ENCODE peak calls at places on chromosomes 5 and 9, in four cellular contexts. C, S, W and X are unnamed samples.

GRCh38 chr5:13218518-13218917 is 726.0 kb downstream of the DNAH5 start:
- DNase-seq in C (no peak), S (no peak), W (peak; percentile 5), X (peak; percentile 65)

GRCh38 chr5:108345541-108346171 is 36.2 kb downstream of the FBXL17 start:
- DNase-seq in C (peak; percentile 14), S (peak; percentile 67), W (no peak), X (peak; percentile 53)

GRCh38 chr5:1056611-1057484 is 48.2 kb downstream of the NKD2 start:
- DNase-seq in W (no peak), C (no peak), S (no peak), X (no peak)

GRCh38 chr9:137084526-137084925 is 2.3 kb upstream of the MAN1B1 start:
- DNase-seq in W (no peak), S (no peak), C (no peak), X (no peak)

GRCh38 chr9:87518702-87519335 is 21.2 kb downstream of the DAPK1 start:
- DNase-seq in S (no peak), C (no peak), W (no peak), X (no peak)

GRCh38 chr5:138805096-138805495 is 51.9 kb downstream of the CTNNA1 start:
- DNase-seq in C (no peak), S (no peak), W (no peak), X (no peak)

GRCh38 chr5:127838661-127839060 is 135.5 kb downstream of the CCDC192 start:
- DNase-seq in W (no peak), C (no peak), S (peak; percentile 64), X (peak; percentile 86)

GRCh38 chr9:112921549-112921948 is 30.9 kb upstream of the SLC46A2 start:
- DNase-seq in S (peak; percentile 63), C (no peak), W (no peak), X (peak; percentile 91)

GRCh38 chr5:173689171-173689676 is 72.8 kb upstream of the BOD1 start:
- DNase-seq in S (no peak), C (no peak), W (no peak), X (no peak)
- H3K4me3 ChIP-seq in S (no peak overlapping the region), C (no peak overlapping the region), W (no peak overlapping the region), X (no peak overlapping the region)

GRCh38 chr5:175478008-175478383 is 364 bp upstream of the SFXN1 start:
- DNase-seq in S (no peak), W (no peak), C (no peak), X (no peak)

GRCh38 chr5:175477440-175477839 is 920 bp upstream of the SFXN1 start:
- DNase-seq in C (no peak), S (no peak), W (no peak), X (no peak)

GRCh38 chr5:175483337-175483736 is 5.0 kb downstream of the SFXN1 start:
- DNase-seq in S (no peak), C (no peak), W (no peak), X (peak; percentile 59)

GRCh38 chr5:175478384-175479124 is at the start of gene SFXN1:
- DNase-seq in W (no peak), S (peak; percentile 68), C (peak; percentile 70), X (peak; percentile 78)

GRCh38 chr5:175479125-175479881 is 943 bp downstream of the SFXN1 start:
- DNase-seq in C (no peak), W (no peak), S (no peak), X (no peak)
- H2BK120ac ChIP-seq in C (no peak overlapping the region), W (no peak overlapping the region), S (peak overlapping the region; percentile 82), X (no peak overlapping the region)

DNA sequence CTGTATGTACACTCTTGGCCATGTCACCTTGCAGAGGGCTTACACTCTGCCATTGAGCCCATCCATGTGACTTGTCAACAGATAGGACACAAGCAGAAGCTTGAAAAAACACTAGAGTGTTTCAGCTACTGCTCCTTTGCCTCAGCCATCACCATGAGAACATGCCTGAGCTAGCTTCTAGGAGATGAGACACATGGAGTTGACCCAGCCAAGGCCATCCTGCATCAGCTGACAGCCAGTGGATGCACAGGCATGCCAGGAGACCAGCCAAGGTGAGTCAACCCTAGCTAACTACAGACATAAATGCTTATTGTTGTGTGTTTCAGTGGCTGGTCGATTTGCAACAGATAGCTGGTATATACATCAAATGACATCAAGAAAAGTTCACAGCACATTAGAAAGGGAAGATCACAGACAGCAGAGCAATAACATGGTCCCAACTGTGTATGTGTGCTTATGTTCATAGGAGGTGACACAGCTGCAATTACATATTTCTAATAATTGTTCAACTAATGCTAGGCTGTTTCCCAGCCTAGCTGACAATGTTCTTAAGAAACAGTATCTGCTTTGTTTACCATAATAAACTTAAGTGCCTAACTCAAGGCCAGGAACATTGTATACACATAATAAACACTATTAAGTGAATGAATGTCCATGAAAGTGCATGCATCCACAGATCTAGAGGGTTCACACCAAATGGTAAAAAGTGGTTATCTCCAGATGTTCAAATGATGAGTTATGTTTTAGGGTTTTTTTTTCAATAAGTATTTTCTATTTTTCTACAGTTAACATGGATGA is 105.7 kb downstream of the SPOCK1 start:
- DNase-seq in C (no peak), S (no peak), W (no peak), X (no peak)
- H3K23ac ChIP-seq in C (no peak overlapping the region), S (no peak overlapping the region), W (no peak overlapping the region), X (no peak overlapping the region)

DNA sequence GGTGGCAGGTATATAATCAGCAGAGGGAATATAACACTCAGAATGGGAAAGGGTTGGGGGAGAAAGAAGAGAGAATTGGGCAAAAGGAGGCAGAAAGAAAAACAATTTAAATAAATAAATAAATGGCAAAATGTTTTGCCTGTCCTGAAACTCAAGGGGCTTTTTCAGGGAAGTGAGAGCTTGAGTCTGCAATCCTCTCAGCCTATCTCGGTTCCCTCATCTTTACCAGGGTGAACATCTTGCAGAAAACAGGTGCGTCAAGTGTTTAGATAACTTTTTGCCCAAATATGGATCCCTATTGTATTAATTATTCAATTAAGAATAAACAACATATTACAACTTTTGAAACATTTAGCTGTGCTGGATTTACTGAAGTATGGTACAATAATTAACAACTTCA is 343.0 kb upstream of the EDIL3 start:
- DNase-seq in S (no peak), C (no peak), W (no peak), X (no peak)
- H3K4me3 ChIP-seq in S (no peak overlapping the region), C (no peak overlapping the region), W (no peak overlapping the region), X (no peak overlapping the region)

GRCh38 chr5:81165493-81166119 is 67.5 kb upstream of the CKMT2 start:
- DNase-seq in W (peak; percentile 38), S (peak; percentile 67), C (peak; percentile 43), X (peak; percentile 91)
- H2BK120ac ChIP-seq in W (no peak overlapping the region), S (no peak overlapping the region), C (no peak overlapping the region), X (no peak overlapping the region)

DNA sequence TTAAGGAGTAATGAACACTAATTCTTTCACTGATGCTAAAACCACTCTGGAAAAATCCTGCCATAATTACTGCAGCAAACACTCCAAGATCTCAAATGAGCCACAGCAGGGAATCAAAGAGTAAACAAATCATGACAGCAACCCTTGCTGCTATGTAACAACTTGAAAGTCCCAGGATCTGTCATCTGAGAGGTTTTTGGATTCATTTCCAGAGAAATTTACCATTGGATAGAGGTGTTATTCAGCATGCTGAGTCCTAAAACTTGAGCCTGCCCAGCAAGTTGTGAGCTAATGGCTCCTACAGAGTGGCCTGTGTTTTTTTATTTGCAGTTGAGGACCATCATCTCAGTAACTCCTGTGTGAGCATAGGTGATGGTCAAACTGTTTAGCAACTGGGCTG is 59.2 kb downstream of the PRLR start:
- DNase-seq in S (no peak), C (no peak), W (no peak), X (no peak)
- H3K23ac ChIP-seq in S (no peak overlapping the region), C (no peak overlapping the region), W (no peak overlapping the region), X (no peak overlapping the region)

GRCh38 chr9:89363921-89364663 is 45.8 kb downstream of the SECISBP2 start:
- DNase-seq in C (no peak), W (no peak), S (no peak), X (no peak)
- H3K4me3 ChIP-seq in C (no peak overlapping the region), W (no peak overlapping the region), S (no peak overlapping the region), X (no peak overlapping the region)

GRCh38 chr9:131734781-131735180 is 5.1 kb downstream of the RAPGEF1 start:
- DNase-seq in W (no peak), S (no peak), C (no peak), X (no peak)

GRCh38 chr9:131732636-131733340 is 7.1 kb downstream of the RAPGEF1 start:
- DNase-seq in W (no peak), C (no peak), S (no peak), X (no peak)

GRCh38 chr9:131734165-131734610 is 5.7 kb downstream of the RAPGEF1 start:
- DNase-seq in W (no peak), S (no peak), C (no peak), X (no peak)

GRCh38 chr9:131732061-131732526 is 7.8 kb downstream of the RAPGEF1 start:
- DNase-seq in W (no peak), S (peak; percentile 78), C (no peak), X (no peak)

DNA sequence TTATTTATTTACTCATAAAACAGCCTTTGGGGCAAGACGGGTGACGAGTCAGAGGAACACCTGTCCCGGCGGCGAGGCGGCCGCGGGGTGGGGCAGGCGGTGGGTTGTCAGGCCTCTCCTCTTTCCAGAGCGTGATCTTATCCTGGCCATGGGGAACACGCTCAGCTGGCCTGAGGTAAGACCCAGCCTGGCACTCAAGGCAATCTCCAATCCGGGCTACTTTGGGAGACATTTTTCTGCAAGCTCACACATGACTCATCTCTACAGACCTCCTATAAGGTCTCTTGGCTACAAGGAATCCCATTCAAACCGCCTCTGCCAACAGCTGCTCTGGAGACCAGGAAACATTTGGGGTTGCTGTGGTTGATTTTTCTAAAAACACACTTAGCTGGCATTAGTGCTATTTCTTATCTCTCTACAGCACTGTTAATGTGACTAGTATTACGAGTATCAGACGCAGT is 6.2 kb downstream of the RAPGEF1 start:
- DNase-seq in S (peak; percentile 96), W (no peak), C (no peak), X (peak; percentile 89)
- H2BK120ac ChIP-seq in S (peak overlapping the region; percentile 11), W (no peak overlapping the region), C (no peak overlapping the region), X (no peak overlapping the region)

GRCh38 chr9:123131258-123131657 is 97.8 kb downstream of the GPR21 start:
- DNase-seq in S (peak; percentile 75), W (no peak), C (peak; percentile 17), X (peak; percentile 78)
- H3K23ac ChIP-seq in S (no peak overlapping the region), W (no peak overlapping the region), C (no peak overlapping the region), X (no peak overlapping the region)